ENCODE peak calls at places on chromosomes 13 and 19, in four cellular contexts. M is DMS79, J is A549, F is caudate nucleus. W is an unnamed sample.

GRCh38 chr13:70568571-70568970 is 460.3 kb upstream of the KLHL1 start:
- DNase-seq in M (peak), J (peak), F (no peak), W (no peak)

GRCh38 chr13:26459276-26460131 is 98.0 kb upstream of the WASF3 start:
- DNase-seq in M (no peak), J (no peak), F (no peak), W (no peak)

GRCh38 chr13:99640260-99640659 is 139.0 kb downstream of the TM9SF2 start:
- DNase-seq in M (no peak), J (no peak), F (no peak), W (no peak)

GRCh38 chr13:25874907-25875306 is 176.9 kb downstream of the SHISA2 start:
- DNase-seq in M (no peak), J (no peak), F (no peak), W (no peak)

GRCh38 chr19:44887648-44888047 is 3.4 kb upstream of the TOMM40 start:
- DNase-seq in M (no peak), J (no peak), F (no peak), W (no peak)

GRCh38 chr19:43300876-43301765 is 31.8 kb upstream of the PSG9 start:
- DNase-seq in M (no peak), J (no peak), F (no peak), W (no peak)

GRCh38 chr19:51135004-51135403 is 7.1 kb upstream of the SIGLEC7 start:
- DNase-seq in M (no peak), J (no peak), F (no peak), W (no peak)

GRCh38 chr19:46068345-46069258 is 27.8 kb upstream of the IGFL4 start:
- DNase-seq in M (no peak), J (peak), F (no peak), W (no peak)

GRCh38 chr13:75566658-75567057 is 17.1 kb downstream of the UCHL3 start:
- DNase-seq in M (no peak), J (peak), F (no peak), W (no peak)

GRCh38 chr19:33392341-33393285 is 19.1 kb downstream of the CEBPG start:
- DNase-seq in M (peak), J (no peak), F (no peak), W (no peak)

GRCh38 chr19:29837448-29837961 is 25.7 kb downstream of the CCNE1 start:
- DNase-seq in M (no peak), J (no peak), F (no peak), W (no peak)

GRCh38 chr13:37669845-37670244 is 71.3 kb upstream of the POSTN start:
- DNase-seq in M (no peak), J (no peak), F (no peak), W (no peak)

GRCh38 chr13:40204246-40204645 is 462.2 kb downstream of the FOXO1 start:
- DNase-seq in M (no peak), J (no peak), F (no peak), W (no peak)

GRCh38 chr13:44715287-44716224 is 139.4 kb upstream of the TSC22D1 start:
- DNase-seq in M (no peak), J (no peak), F (no peak), W (no peak)

GRCh38 chr19:23917856-23918255 is 3.2 kb downstream of the ZNF726 start:
- DNase-seq in M (no peak), J (no peak), F (no peak), W (no peak)

GRCh38 chr13:44764334-44764733 is 188.2 kb upstream of the TSC22D1 start:
- DNase-seq in M (no peak), J (no peak), F (no peak), W (peak)

GRCh38 chr13:48891586-48891985 is 84.1 kb upstream of the FNDC3A start:
- DNase-seq in M (no peak), J (peak), F (no peak), W (no peak)

GRCh38 chr13:69324109-69324886 is 783.3 kb upstream of the ATXN8OS start:
- DNase-seq in M (no peak), J (peak), F (no peak), W (no peak)

GRCh38 chr19:16621165-16621800 is 6.7 kb downstream of the MED26 start:
- DNase-seq in M (no peak), J (no peak), F (no peak), W (no peak)

GRCh38 chr13:102045713-102046112 is 356.1 kb downstream of the FGF14 start:
- DNase-seq in M (peak), J (no peak), F (no peak), W (no peak)

GRCh38 chr19:6211632-6212402 is 68.0 kb downstream of the MLLT1 start:
- DNase-seq in M (no peak), J (no peak), F (no peak), W (no peak)

GRCh38 chr19:47819841-47820244 is 1.9 kb upstream of the CRX start:
- DNase-seq in M (no peak), J (no peak), F (no peak), W (no peak)

GRCh38 chr19:50477751-50478515 is 1.3 kb upstream of the GARIN5A start:
- DNase-seq in M (no peak), J (no peak), F (no peak), W (no peak)

GRCh38 chr13:101474419-101474957 is 22.0 kb downstream of the ITGBL1 start:
- DNase-seq in M (peak), J (peak), F (peak), W (peak)

GRCh38 chr13:42381165-42381425 is 109.1 kb downstream of the AKAP11 start:
- DNase-seq in M (no peak), J (no peak), F (no peak), W (no peak)

GRCh38 chr19:48419158-48419920 is 25.9 kb downstream of the GRIN2D start:
- DNase-seq in M (no peak), J (peak), F (no peak), W (peak)

GRCh38 chr19:49642488-49643035 is 553 bp downstream of the SCAF1 start:
- DNase-seq in M (no peak), J (no peak), F (no peak), W (no peak)

GRCh38 chr19:33062902-33063301 is 1.8 kb downstream of the RHPN2 start:
- DNase-seq in M (no peak), J (no peak), F (no peak), W (no peak)

GRCh38 chr13:30319703-30320102 is 12.4 kb upstream of the KATNAL1 start:
- DNase-seq in M (no peak), J (no peak), F (peak), W (no peak)

GRCh38 chr13:28820099-28821051 is at the start of gene MTUS2:
- DNase-seq in M (no peak), J (no peak), F (no peak), W (no peak)

GRCh38 chr19:38194061-38194701 is 29.8 kb downstream of the DPF1 start:
- DNase-seq in M (peak), J (peak), F (no peak), W (no peak)

GRCh38 chr19:623175-623916 is 10.0 kb downstream of the POLRMT start:
- DNase-seq in M (no peak), J (no peak), F (no peak), W (no peak)

GRCh38 chr13:22114630-22115311 is 443.9 kb downstream of the FGF9 start:
- DNase-seq in M (no peak), J (no peak), F (no peak), W (no peak)

GRCh38 chr13:82688400-82688999 is 1193.8 kb downstream of the SLITRK1 start:
- DNase-seq in M (no peak), J (no peak), F (no peak), W (no peak)

GRCh38 chr19:45601524-45602522 is at the start of gene GPR4:
- DNase-seq in M (no peak), J (no peak), F (no peak), W (no peak)

GRCh38 chr19:31502536-31503170 is 153.4 kb upstream of the TSHZ3 start:
- DNase-seq in M (no peak), J (no peak), F (no peak), W (no peak)

GRCh38 chr19:3080281-3080680 is 13.9 kb upstream of the GNA11 start:
- DNase-seq in M (no peak), J (no peak), F (no peak), W (no peak)

W was measured in C1 segment of cervical spinal cord.